ENCODE peak calls at places on chromosomes 11 and 22, in five cellular contexts. One of them, this sample, is unnamed.

GRCh38 chr22:50148991-50149721 is 21.4 kb upstream of the PANX2 start:
- DNase-seq in WTC11: peak; percentile 74
- DNase-seq in cardiac muscle cell: peak; percentile 80
- DNase-seq in CD4-positive, alpha-beta T cell: peak; percentile 71
- DNase-seq in hepatocyte: peak; percentile 77
- DNase-seq in this sample: peak; percentile 65

GRCh38 chr11:68092411-68092810 is 28.8 kb downstream of the CHKA start:
- DNase-seq in cardiac muscle cell: no peak
- DNase-seq in hepatocyte: no peak
- DNase-seq in WTC11: no peak
- DNase-seq in CD4-positive, alpha-beta T cell: no peak
- DNase-seq in this sample: no peak

GRCh38 chr11:12155696-12156095 is 45.3 kb downstream of the MICAL2 start:
- DNase-seq in cardiac muscle cell: no peak
- DNase-seq in WTC11: no peak
- DNase-seq in hepatocyte: no peak
- DNase-seq in CD4-positive, alpha-beta T cell: no peak
- DNase-seq in this sample: no peak

GRCh38 chr11:90646266-90646665 is 423.4 kb upstream of the CHORDC1 start:
- DNase-seq in WTC11: no peak
- DNase-seq in cardiac muscle cell: no peak
- DNase-seq in CD4-positive, alpha-beta T cell: no peak
- DNase-seq in hepatocyte: no peak
- DNase-seq in this sample: no peak

GRCh38 chr11:88035271-88035670 is 140.0 kb downstream of the RAB38 start:
- DNase-seq in cardiac muscle cell: no peak
- DNase-seq in WTC11: no peak
- DNase-seq in hepatocyte: no peak
- DNase-seq in CD4-positive, alpha-beta T cell: no peak
- DNase-seq in this sample: no peak

GRCh38 chr22:36411589-36412258 is 24.0 kb upstream of the MYH9 start:
- DNase-seq in WTC11: no peak
- DNase-seq in cardiac muscle cell: no peak
- DNase-seq in CD4-positive, alpha-beta T cell: peak; percentile 19
- DNase-seq in hepatocyte: peak; percentile 36
- DNase-seq in this sample: no peak

GRCh38 chr11:32792948-32793475 is 1.4 kb downstream of the CCDC73 start:
- DNase-seq in CD4-positive, alpha-beta T cell: peak; percentile 42
- DNase-seq in cardiac muscle cell: peak; percentile 68
- DNase-seq in WTC11: peak; percentile 61
- DNase-seq in hepatocyte: peak; percentile 66
- DNase-seq in this sample: peak; percentile 74

GRCh38 chr11:2542406-2542805 is 97.6 kb downstream of the KCNQ1 start:
- DNase-seq in CD4-positive, alpha-beta T cell: no peak
- DNase-seq in WTC11: no peak
- DNase-seq in hepatocyte: no peak
- DNase-seq in cardiac muscle cell: no peak
- DNase-seq in this sample: no peak

GRCh38 chr11:5818245-5818865 is 9.6 kb downstream of the OR52N2 start:
- DNase-seq in cardiac muscle cell: no peak
- DNase-seq in CD4-positive, alpha-beta T cell: no peak
- DNase-seq in WTC11: no peak
- DNase-seq in hepatocyte: no peak
- DNase-seq in this sample: no peak

GRCh38 chr22:32175751-32176644 is 16.9 kb upstream of the C22orf42 start:
- DNase-seq in WTC11: peak; percentile 73
- DNase-seq in cardiac muscle cell: peak; percentile 42
- DNase-seq in CD4-positive, alpha-beta T cell: no peak
- DNase-seq in hepatocyte: no peak
- DNase-seq in this sample: peak; percentile 68

GRCh38 chr11:88402192-88402715 is 64.7 kb upstream of the CTSC start:
- DNase-seq in cardiac muscle cell: no peak
- DNase-seq in CD4-positive, alpha-beta T cell: no peak
- DNase-seq in hepatocyte: no peak
- DNase-seq in WTC11: no peak
- DNase-seq in this sample: no peak

GRCh38 chr22:47929073-47929472 is 1166.6 kb downstream of the TBC1D22A start:
- DNase-seq in CD4-positive, alpha-beta T cell: no peak
- DNase-seq in cardiac muscle cell: no peak
- DNase-seq in hepatocyte: no peak
- DNase-seq in WTC11: no peak
- DNase-seq in this sample: no peak

GRCh38 chr22:24775769-24776492 is 1.4 kb upstream of the PIWIL3 start:
- DNase-seq in hepatocyte: no peak
- DNase-seq in CD4-positive, alpha-beta T cell: no peak
- DNase-seq in WTC11: no peak
- DNase-seq in cardiac muscle cell: no peak
- DNase-seq in this sample: no peak

GRCh38 chr11:118135051-118135795 is 17.4 kb downstream of the SCN4B start:
- DNase-seq in WTC11: no peak
- DNase-seq in cardiac muscle cell: no peak
- DNase-seq in CD4-positive, alpha-beta T cell: no peak
- DNase-seq in hepatocyte: no peak
- DNase-seq in this sample: no peak

GRCh38 chr11:65150513-65151271 is 16.4 kb upstream of the SYVN1 start:
- DNase-seq in hepatocyte: peak; percentile 84
- DNase-seq in CD4-positive, alpha-beta T cell: no peak
- DNase-seq in cardiac muscle cell: no peak
- DNase-seq in WTC11: no peak
- DNase-seq in this sample: no peak

GRCh38 chr11:118859995-118860394 is 23.7 kb upstream of the CXCR5 start:
- DNase-seq in CD4-positive, alpha-beta T cell: no peak
- DNase-seq in hepatocyte: no peak
- DNase-seq in cardiac muscle cell: no peak
- DNase-seq in WTC11: no peak
- DNase-seq in this sample: no peak

GRCh38 chr11:35227551-35228341 is 88.8 kb downstream of the CD44 start:
- DNase-seq in WTC11: no peak
- DNase-seq in cardiac muscle cell: no peak
- DNase-seq in CD4-positive, alpha-beta T cell: no peak
- DNase-seq in hepatocyte: no peak
- DNase-seq in this sample: no peak

GRCh38 chr22:37279469-37279868 is 2.8 kb upstream of the CYTH4 start:
- DNase-seq in cardiac muscle cell: no peak
- DNase-seq in CD4-positive, alpha-beta T cell: no peak
- DNase-seq in WTC11: no peak
- DNase-seq in hepatocyte: no peak
- DNase-seq in this sample: no peak

GRCh38 chr22:39206491-39206890 is 38.3 kb downstream of the PDGFB start:
- DNase-seq in CD4-positive, alpha-beta T cell: no peak
- DNase-seq in WTC11: no peak
- DNase-seq in hepatocyte: no peak
- DNase-seq in cardiac muscle cell: no peak
- DNase-seq in this sample: no peak

GRCh38 chr22:32847067-32847491 is 45.6 kb downstream of the TIMP3 start:
- DNase-seq in CD4-positive, alpha-beta T cell: no peak
- DNase-seq in cardiac muscle cell: no peak
- DNase-seq in hepatocyte: peak; percentile 34
- DNase-seq in WTC11: no peak
- DNase-seq in this sample: no peak

GRCh38 chr22:37239336-37240239 is 4.5 kb downstream of the RAC2 start:
- DNase-seq in hepatocyte: no peak
- DNase-seq in CD4-positive, alpha-beta T cell: no peak
- DNase-seq in WTC11: no peak
- DNase-seq in cardiac muscle cell: no peak
- DNase-seq in this sample: no peak

GRCh38 chr11:88739524-88739923 is 326.3 kb downstream of the GRM5 start:
- DNase-seq in hepatocyte: no peak
- DNase-seq in CD4-positive, alpha-beta T cell: no peak
- DNase-seq in cardiac muscle cell: no peak
- DNase-seq in WTC11: no peak
- DNase-seq in this sample: no peak

GRCh38 chr11:94771390-94771789 is 3.2 kb downstream of the AMOTL1 start:
- DNase-seq in cardiac muscle cell: no peak
- DNase-seq in CD4-positive, alpha-beta T cell: no peak
- DNase-seq in WTC11: no peak
- DNase-seq in hepatocyte: no peak
- DNase-seq in this sample: no peak

DNA sequence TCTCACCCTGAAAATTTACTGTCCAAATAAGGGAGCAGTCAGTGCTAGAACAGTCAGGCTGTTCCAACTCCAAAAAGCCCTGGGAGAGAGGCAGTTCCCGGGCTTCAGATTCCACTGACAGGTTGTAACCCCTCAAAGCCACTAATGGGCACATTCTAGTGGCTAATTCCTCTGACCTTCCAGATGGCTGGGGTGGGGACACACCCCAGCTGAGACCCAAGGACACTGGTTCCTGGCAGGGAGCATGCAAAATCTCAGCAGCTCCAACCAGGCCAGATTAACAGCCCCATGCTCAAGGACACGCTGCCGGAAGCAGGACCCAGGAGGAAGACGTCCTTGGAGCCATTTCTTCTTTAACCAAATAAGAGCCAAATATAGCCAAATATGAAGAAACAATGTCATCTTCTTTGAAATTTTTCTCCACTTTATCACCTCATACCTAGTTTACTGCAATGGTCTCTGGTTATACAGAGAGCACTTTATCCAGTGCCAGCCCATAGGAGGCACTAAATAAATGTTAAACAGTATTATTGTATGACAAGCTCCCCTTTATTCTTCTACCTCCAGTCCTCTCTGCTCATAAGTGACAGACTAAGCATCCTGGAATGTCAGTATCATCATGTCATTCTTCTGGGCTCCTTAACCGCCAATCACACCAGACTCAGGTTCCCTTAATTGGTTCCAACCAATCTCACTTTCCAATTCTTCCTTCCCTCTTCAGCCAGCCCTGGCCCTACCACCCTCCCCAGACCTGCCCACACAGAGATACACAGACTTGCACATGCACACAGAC is 92.9 kb downstream of the RPL27A start:
- DNase-seq in CD4-positive, alpha-beta T cell: no peak
- DNase-seq in hepatocyte: no peak
- DNase-seq in WTC11: no peak
- DNase-seq in cardiac muscle cell: no peak
- DNase-seq in this sample: no peak
- TF ChIP-seq CTCF in CD4-positive, alpha-beta T cell: no peak
- TF ChIP-seq CTCF in hepatocyte: no peak
- TF ChIP-seq CTCF in WTC11: no peak
- TF ChIP-seq CTCF in cardiac muscle cell: no peak
- TF ChIP-seq CTCF in this sample: no peak

GRCh38 chr11:126791446-126791845 is 209.1 kb downstream of the KIRREL3 start:
- DNase-seq in hepatocyte: no peak
- DNase-seq in CD4-positive, alpha-beta T cell: no peak
- DNase-seq in cardiac muscle cell: no peak
- DNase-seq in WTC11: peak; percentile 57
- DNase-seq in this sample: no peak
- TF ChIP-seq CTCF in hepatocyte: no peak
- TF ChIP-seq CTCF in CD4-positive, alpha-beta T cell: no peak
- TF ChIP-seq CTCF in cardiac muscle cell: no peak
- TF ChIP-seq CTCF in WTC11: peak; percentile 16
- TF ChIP-seq CTCF in this sample: peak; percentile 16

GRCh38 chr22:20909543-20910303 is 7.5 kb upstream of the CRKL start:
- DNase-seq in hepatocyte: no peak
- DNase-seq in cardiac muscle cell: no peak
- DNase-seq in CD4-positive, alpha-beta T cell: no peak
- DNase-seq in WTC11: no peak
- DNase-seq in this sample: no peak
- TF ChIP-seq CTCF in hepatocyte: no peak
- TF ChIP-seq CTCF in cardiac muscle cell: no peak
- TF ChIP-seq CTCF in CD4-positive, alpha-beta T cell: no peak
- TF ChIP-seq CTCF in WTC11: no peak
- TF ChIP-seq CTCF in this sample: no peak

GRCh38 chr11:113876074-113876797 is 864 bp upstream of the USP28 start:
- DNase-seq in WTC11: no peak
- DNase-seq in CD4-positive, alpha-beta T cell: no peak
- DNase-seq in cardiac muscle cell: no peak
- DNase-seq in hepatocyte: no peak
- DNase-seq in this sample: no peak
- TF ChIP-seq CTCF in WTC11: no peak
- TF ChIP-seq CTCF in CD4-positive, alpha-beta T cell: no peak
- TF ChIP-seq CTCF in cardiac muscle cell: no peak
- TF ChIP-seq CTCF in hepatocyte: no peak
- TF ChIP-seq CTCF in this sample: no peak

This sample was measured in nephron progenitor cell.